ENCODE peak calls at places on chromosomes 1 and 21, in eight cellular contexts. One of them, this sample, is unnamed.

GRCh38 chr21:42107177-42107880 is 36.2 kb downstream of the UMODL1 start:
- DNase-seq in lower lobe of right lung: peak; percentile 37
- DNase-seq in GM12865: no peak
- DNase-seq in body of pancreas: no peak
- DNase-seq in GM23338: peak; percentile 58
- DNase-seq in fibroblast of the aortic adventitia: no peak
- DNase-seq in pancreas: no peak
- DNase-seq in GM20000: no peak
- DNase-seq in this sample: no peak

GRCh38 chr1:215777370-215777925 is 210.3 kb downstream of the KCTD3 start:
- DNase-seq in body of pancreas: no peak
- DNase-seq in GM23338: no peak
- DNase-seq in pancreas: no peak
- DNase-seq in GM12865: no peak
- DNase-seq in fibroblast of the aortic adventitia: peak; percentile 30
- DNase-seq in GM20000: no peak
- DNase-seq in lower lobe of right lung: no peak
- DNase-seq in this sample: no peak

GRCh38 chr1:35120458-35121133 is 41.4 kb downstream of the ZMYM1 start:
- DNase-seq in body of pancreas: no peak
- DNase-seq in pancreas: no peak
- DNase-seq in GM23338: peak; percentile 59
- DNase-seq in lower lobe of right lung: no peak
- DNase-seq in GM12865: peak; percentile 71
- DNase-seq in GM20000: peak; percentile 63
- DNase-seq in fibroblast of the aortic adventitia: peak; percentile 13
- DNase-seq in this sample: no peak

GRCh38 chr1:240084337-240084736 is 7.3 kb upstream of the FMN2 start:
- DNase-seq in GM12865: no peak
- DNase-seq in GM20000: no peak
- DNase-seq in GM23338: no peak
- DNase-seq in pancreas: no peak
- DNase-seq in body of pancreas: no peak
- DNase-seq in lower lobe of right lung: no peak
- DNase-seq in fibroblast of the aortic adventitia: no peak
- DNase-seq in this sample: no peak

GRCh38 chr1:173426057-173426456 is 51.1 kb upstream of the PRDX6 start:
- DNase-seq in GM23338: no peak
- DNase-seq in pancreas: no peak
- DNase-seq in GM20000: no peak
- DNase-seq in GM12865: no peak
- DNase-seq in fibroblast of the aortic adventitia: no peak
- DNase-seq in lower lobe of right lung: no peak
- DNase-seq in body of pancreas: no peak
- DNase-seq in this sample: no peak

GRCh38 chr1:208528577-208529240 is 284.5 kb upstream of the PLXNA2 start:
- DNase-seq in GM20000: no peak
- DNase-seq in fibroblast of the aortic adventitia: no peak
- DNase-seq in body of pancreas: no peak
- DNase-seq in lower lobe of right lung: no peak
- DNase-seq in GM23338: no peak
- DNase-seq in GM12865: no peak
- DNase-seq in pancreas: no peak
- DNase-seq in this sample: no peak

GRCh38 chr1:37513795-37514349 is 694 bp downstream of the MEAF6 start:
- DNase-seq in GM12865: peak; percentile 68
- DNase-seq in body of pancreas: peak; percentile 55
- DNase-seq in GM23338: peak; percentile 75
- DNase-seq in lower lobe of right lung: peak; percentile 64
- DNase-seq in pancreas: peak; percentile 61
- DNase-seq in GM20000: peak; percentile 69
- DNase-seq in fibroblast of the aortic adventitia: no peak
- DNase-seq in this sample: no peak

GRCh38 chr1:182392045-182393028 is 747 bp upstream of the GLUL start:
- DNase-seq in GM20000: no peak
- DNase-seq in body of pancreas: peak; percentile 39
- DNase-seq in pancreas: no peak
- DNase-seq in fibroblast of the aortic adventitia: peak; percentile 48
- DNase-seq in GM12865: peak; percentile 48
- DNase-seq in lower lobe of right lung: peak; percentile 78
- DNase-seq in GM23338: peak; percentile 81
- DNase-seq in this sample: no peak

GRCh38 chr1:33918368-33918767 is 54.5 kb downstream of the HMGB4 start:
- DNase-seq in GM23338: no peak
- DNase-seq in lower lobe of right lung: no peak
- DNase-seq in GM20000: no peak
- DNase-seq in GM12865: no peak
- DNase-seq in fibroblast of the aortic adventitia: peak; percentile 80
- DNase-seq in pancreas: no peak
- DNase-seq in body of pancreas: no peak
- DNase-seq in this sample: peak; percentile 36

GRCh38 chr1:53084589-53084971 is 22.6 kb downstream of the PODN start:
- DNase-seq in body of pancreas: no peak
- DNase-seq in GM20000: no peak
- DNase-seq in GM12865: no peak
- DNase-seq in pancreas: no peak
- DNase-seq in lower lobe of right lung: no peak
- DNase-seq in GM23338: no peak
- DNase-seq in fibroblast of the aortic adventitia: no peak
- DNase-seq in this sample: no peak

GRCh38 chr1:67230539-67230938 is 64.3 kb downstream of the IL23R start:
- DNase-seq in pancreas: no peak
- DNase-seq in lower lobe of right lung: no peak
- DNase-seq in fibroblast of the aortic adventitia: no peak
- DNase-seq in body of pancreas: no peak
- DNase-seq in GM23338: no peak
- DNase-seq in GM12865: no peak
- DNase-seq in GM20000: no peak
- DNase-seq in this sample: no peak

GRCh38 chr1:214124281-214124805 is 136.6 kb downstream of the PROX1 start:
- DNase-seq in pancreas: no peak
- DNase-seq in body of pancreas: no peak
- DNase-seq in GM12865: no peak
- DNase-seq in lower lobe of right lung: no peak
- DNase-seq in GM23338: no peak
- DNase-seq in GM20000: no peak
- DNase-seq in fibroblast of the aortic adventitia: no peak
- DNase-seq in this sample: no peak

GRCh38 chr1:214124915-214125314 is 137.1 kb downstream of the PROX1 start:
- DNase-seq in GM20000: no peak
- DNase-seq in lower lobe of right lung: no peak
- DNase-seq in pancreas: no peak
- DNase-seq in body of pancreas: no peak
- DNase-seq in GM23338: no peak
- DNase-seq in fibroblast of the aortic adventitia: no peak
- DNase-seq in GM12865: no peak
- DNase-seq in this sample: no peak

GRCh38 chr1:214120951-214121350 is 133.2 kb downstream of the PROX1 start:
- DNase-seq in fibroblast of the aortic adventitia: no peak
- DNase-seq in GM23338: no peak
- DNase-seq in body of pancreas: no peak
- DNase-seq in lower lobe of right lung: no peak
- DNase-seq in pancreas: no peak
- DNase-seq in GM12865: no peak
- DNase-seq in GM20000: no peak
- DNase-seq in this sample: no peak

GRCh38 chr1:214122110-214122509 is 134.3 kb downstream of the PROX1 start:
- DNase-seq in GM12865: no peak
- DNase-seq in body of pancreas: no peak
- DNase-seq in GM23338: no peak
- DNase-seq in GM20000: no peak
- DNase-seq in fibroblast of the aortic adventitia: no peak
- DNase-seq in lower lobe of right lung: no peak
- DNase-seq in pancreas: no peak
- DNase-seq in this sample: no peak

DNA sequence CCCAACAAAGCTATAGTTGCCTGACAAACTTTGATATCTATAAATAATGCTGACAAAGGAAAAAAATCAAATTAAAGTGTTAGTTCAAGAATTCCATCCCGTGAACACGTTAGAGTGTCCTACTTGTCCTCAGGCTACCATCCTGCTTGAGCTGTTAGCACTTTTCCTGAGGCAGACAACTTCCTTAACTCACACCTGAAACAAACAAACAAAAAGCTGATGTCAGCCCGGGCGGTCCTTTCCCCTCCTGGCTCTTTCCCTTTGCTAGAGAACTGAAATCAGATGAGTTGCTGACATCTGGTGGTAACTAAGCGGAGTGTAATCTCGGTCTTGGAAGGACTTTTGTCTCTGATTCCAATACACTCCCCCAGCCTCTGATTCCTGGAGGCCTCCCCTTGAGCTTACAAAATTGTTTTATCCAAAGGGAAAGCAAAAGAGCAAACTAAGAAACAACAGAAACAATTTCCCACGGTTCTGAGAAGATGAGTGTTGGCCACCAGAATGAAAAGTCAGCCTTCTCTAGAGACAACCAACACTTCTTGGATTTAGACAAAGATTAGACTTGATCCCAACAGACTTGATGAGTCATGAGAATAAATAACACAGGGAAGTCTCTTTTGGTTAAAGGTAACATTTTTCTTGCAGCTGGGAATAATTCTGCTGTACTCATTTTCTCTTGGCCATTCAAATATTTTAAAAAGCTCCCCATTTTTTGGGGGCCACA is 135.4 kb downstream of the PROX1 start:
- DNase-seq in GM20000: peak; percentile 62
- DNase-seq in pancreas: peak; percentile 54
- DNase-seq in lower lobe of right lung: no peak
- DNase-seq in GM23338: peak; percentile 93
- DNase-seq in body of pancreas: peak; percentile 71
- DNase-seq in GM12865: peak; percentile 45
- DNase-seq in fibroblast of the aortic adventitia: peak; percentile 72
- DNase-seq in this sample: peak; percentile 6
- TF ChIP-seq CTCF in GM20000: peak; percentile 22
- TF ChIP-seq CTCF in pancreas: peak; percentile 50
- TF ChIP-seq CTCF in lower lobe of right lung: peak; percentile 53
- TF ChIP-seq CTCF in GM23338: peak; percentile 71
- TF ChIP-seq CTCF in body of pancreas: peak; percentile 88
- TF ChIP-seq CTCF in GM12865: peak; percentile 47
- TF ChIP-seq CTCF in fibroblast of the aortic adventitia: peak; percentile 68
- TF ChIP-seq CTCF in this sample: peak; percentile 45

GRCh38 chr1:186680031-186681012 is at the start of gene PTGS2:
- DNase-seq in GM12865: peak; percentile 88
- DNase-seq in pancreas: peak; percentile 58
- DNase-seq in fibroblast of the aortic adventitia: peak; percentile 98
- DNase-seq in lower lobe of right lung: peak; percentile 91
- DNase-seq in body of pancreas: peak; percentile 64
- DNase-seq in GM23338: peak; percentile 93
- DNase-seq in GM20000: peak; percentile 79
- DNase-seq in this sample: peak; percentile 96
- TF ChIP-seq CTCF in GM12865: peak; percentile 58
- TF ChIP-seq CTCF in pancreas: no peak
- TF ChIP-seq CTCF in fibroblast of the aortic adventitia: peak; percentile 69
- TF ChIP-seq CTCF in lower lobe of right lung: peak; percentile 56
- TF ChIP-seq CTCF in body of pancreas: peak; percentile 12
- TF ChIP-seq CTCF in GM23338: peak; percentile 41
- TF ChIP-seq CTCF in GM20000: no peak
- TF ChIP-seq CTCF in this sample: peak; percentile 51

GRCh38 chr1:162903246-162903645 is 42.3 kb upstream of the CCDC190 start:
- DNase-seq in GM23338: no peak
- DNase-seq in lower lobe of right lung: no peak
- DNase-seq in pancreas: no peak
- DNase-seq in GM12865: no peak
- DNase-seq in GM20000: no peak
- DNase-seq in fibroblast of the aortic adventitia: no peak
- DNase-seq in body of pancreas: no peak
- DNase-seq in this sample: no peak
- TF ChIP-seq CTCF in GM23338: no peak
- TF ChIP-seq CTCF in lower lobe of right lung: no peak
- TF ChIP-seq CTCF in pancreas: no peak
- TF ChIP-seq CTCF in GM12865: no peak
- TF ChIP-seq CTCF in GM20000: no peak
- TF ChIP-seq CTCF in fibroblast of the aortic adventitia: no peak
- TF ChIP-seq CTCF in body of pancreas: no peak
- TF ChIP-seq CTCF in this sample: no peak

DNA sequence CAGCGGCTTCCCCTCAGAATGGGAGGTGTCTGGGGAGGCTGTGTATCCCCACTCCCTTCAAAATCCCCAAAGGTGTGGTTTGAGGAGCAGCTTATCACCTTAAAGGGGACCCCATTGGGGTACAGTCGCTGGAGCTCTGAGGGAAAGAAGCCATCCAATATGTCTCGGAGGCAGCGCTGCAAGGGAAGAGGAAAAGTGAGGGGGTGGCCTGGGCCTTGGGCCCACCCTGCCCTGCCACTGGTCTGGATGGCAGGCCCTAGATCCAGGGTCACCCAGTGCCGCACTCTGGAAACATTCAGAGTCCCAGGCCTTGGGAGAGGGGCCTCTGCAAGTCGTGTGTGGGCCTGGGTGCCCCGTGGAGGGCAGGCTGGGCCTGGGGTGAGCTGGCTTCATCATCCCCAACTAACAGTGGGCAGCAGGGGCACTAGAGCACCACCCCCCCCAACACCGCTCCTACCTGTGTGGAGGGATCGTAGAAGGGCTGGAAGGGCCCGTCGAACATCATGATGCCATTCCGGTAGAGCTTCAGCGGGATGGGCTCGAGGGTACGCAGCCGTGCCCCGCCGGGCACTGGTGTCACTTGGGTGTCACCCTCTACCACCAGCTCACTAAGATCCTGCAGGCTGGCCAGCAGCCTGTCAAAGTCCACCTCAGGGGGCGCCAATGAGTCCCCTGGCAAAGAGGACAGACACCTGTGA is 5.6 kb downstream of the SH3BGRL3 start:
- DNase-seq in fibroblast of the aortic adventitia: no peak
- DNase-seq in GM12865: peak; percentile 78
- DNase-seq in GM20000: peak; percentile 73
- DNase-seq in lower lobe of right lung: no peak
- DNase-seq in pancreas: peak; percentile 59
- DNase-seq in GM23338: peak; percentile 90
- DNase-seq in body of pancreas: no peak
- DNase-seq in this sample: no peak
- TF ChIP-seq CTCF in fibroblast of the aortic adventitia: peak; percentile 38
- TF ChIP-seq CTCF in GM12865: peak; percentile 58
- TF ChIP-seq CTCF in GM20000: peak; percentile 53
- TF ChIP-seq CTCF in lower lobe of right lung: peak; percentile 23
- TF ChIP-seq CTCF in pancreas: peak; percentile 10
- TF ChIP-seq CTCF in GM23338: peak; percentile 69
- TF ChIP-seq CTCF in body of pancreas: no peak
- TF ChIP-seq CTCF in this sample: peak; percentile 51

GRCh38 chr1:184379111-184379752 is 7.6 kb upstream of the C1orf21 start:
- DNase-seq in GM23338: peak; percentile 56
- DNase-seq in lower lobe of right lung: no peak
- DNase-seq in GM12865: peak; percentile 14
- DNase-seq in pancreas: no peak
- DNase-seq in body of pancreas: no peak
- DNase-seq in GM20000: no peak
- DNase-seq in fibroblast of the aortic adventitia: no peak
- DNase-seq in this sample: no peak
- TF ChIP-seq CTCF in GM23338: peak; percentile 64
- TF ChIP-seq CTCF in lower lobe of right lung: no peak
- TF ChIP-seq CTCF in GM12865: no peak
- TF ChIP-seq CTCF in pancreas: no peak
- TF ChIP-seq CTCF in body of pancreas: no peak
- TF ChIP-seq CTCF in GM20000: no peak
- TF ChIP-seq CTCF in fibroblast of the aortic adventitia: peak; percentile 18
- TF ChIP-seq CTCF in this sample: peak; percentile 29

GRCh38 chr1:235617808-235618207 is 31.8 kb downstream of the GNG4 start:
- DNase-seq in GM23338: no peak
- DNase-seq in GM12865: no peak
- DNase-seq in lower lobe of right lung: no peak
- DNase-seq in fibroblast of the aortic adventitia: peak; percentile 60
- DNase-seq in GM20000: no peak
- DNase-seq in pancreas: no peak
- DNase-seq in body of pancreas: no peak
- DNase-seq in this sample: peak; percentile 10
- TF ChIP-seq CTCF in GM23338: no peak
- TF ChIP-seq CTCF in GM12865: no peak
- TF ChIP-seq CTCF in lower lobe of right lung: no peak
- TF ChIP-seq CTCF in fibroblast of the aortic adventitia: peak; percentile 59
- TF ChIP-seq CTCF in GM20000: no peak
- TF ChIP-seq CTCF in pancreas: no peak
- TF ChIP-seq CTCF in body of pancreas: no peak
- TF ChIP-seq CTCF in this sample: peak; percentile 33

This sample was measured in HFF-Myc.